ENCODE peak calls at places on chromosome 19, in four cellular contexts. One of them, this sample, is unnamed.
A peak's percentile ranks its signal among the peaks of the same experiment; 100 is the strongest.

GRCh38 chr19:32498641-32499200 is 82.3 kb upstream of the PDCD5 start:
- DNase-seq in endodermal cell: no peak
- DNase-seq in LoVo: no peak
- DNase-seq in stimulated activated CD4-positive, alpha-beta T cell treated with anti-CD3 and anti-CD28 coated beads, TNF-alpha, amount 100 ng/mL, for 24 hours: no peak
- DNase-seq in this sample: no peak

GRCh38 chr19:40519352-40520322 is 52.8 kb downstream of the SPTBN4 start:
- DNase-seq in endodermal cell: peak; percentile 81
- DNase-seq in LoVo: no peak
- DNase-seq in stimulated activated CD4-positive, alpha-beta T cell treated with anti-CD3 and anti-CD28 coated beads, TNF-alpha, amount 100 ng/mL, for 24 hours: no peak
- DNase-seq in this sample: no peak

GRCh38 chr19:17841810-17842662 is 5.7 kb downstream of the JAK3 start:
- DNase-seq in endodermal cell: peak; percentile 100
- DNase-seq in LoVo: peak; percentile 91
- DNase-seq in stimulated activated CD4-positive, alpha-beta T cell treated with anti-CD3 and anti-CD28 coated beads, TNF-alpha, amount 100 ng/mL, for 24 hours: peak; percentile 56
- DNase-seq in this sample: no peak

GRCh38 chr19:11064831-11065303 is 24.4 kb upstream of the LDLR start:
- DNase-seq in endodermal cell: no peak
- DNase-seq in LoVo: no peak
- DNase-seq in stimulated activated CD4-positive, alpha-beta T cell treated with anti-CD3 and anti-CD28 coated beads, TNF-alpha, amount 100 ng/mL, for 24 hours: no peak
- DNase-seq in this sample: no peak

GRCh38 chr19:38683393-38684077 is 36.1 kb downstream of the ACTN4 start:
- DNase-seq in endodermal cell: peak; percentile 99
- DNase-seq in LoVo: peak; percentile 97
- DNase-seq in stimulated activated CD4-positive, alpha-beta T cell treated with anti-CD3 and anti-CD28 coated beads, TNF-alpha, amount 100 ng/mL, for 24 hours: no peak
- DNase-seq in this sample: peak; percentile 71

GRCh38 chr19:45173816-45174215 is 4.2 kb downstream of the TRAPPC6A start:
- DNase-seq in endodermal cell: no peak
- DNase-seq in LoVo: no peak
- DNase-seq in stimulated activated CD4-positive, alpha-beta T cell treated with anti-CD3 and anti-CD28 coated beads, TNF-alpha, amount 100 ng/mL, for 24 hours: no peak
- DNase-seq in this sample: no peak

GRCh38 chr19:50050406-50051223 is 24.8 kb downstream of the ZNF473 start:
- DNase-seq in endodermal cell: no peak
- DNase-seq in LoVo: peak; percentile 69
- DNase-seq in stimulated activated CD4-positive, alpha-beta T cell treated with anti-CD3 and anti-CD28 coated beads, TNF-alpha, amount 100 ng/mL, for 24 hours: peak; percentile 59
- DNase-seq in this sample: peak; percentile 25

GRCh38 chr19:46601318-46602224 is at the start of gene CALM3:
- DNase-seq in endodermal cell: peak; percentile 66
- DNase-seq in LoVo: no peak
- DNase-seq in stimulated activated CD4-positive, alpha-beta T cell treated with anti-CD3 and anti-CD28 coated beads, TNF-alpha, amount 100 ng/mL, for 24 hours: no peak
- DNase-seq in this sample: no peak

GRCh38 chr19:29760752-29761502 is 45.9 kb upstream of the C19orf12 start:
- DNase-seq in endodermal cell: no peak
- DNase-seq in LoVo: no peak
- DNase-seq in stimulated activated CD4-positive, alpha-beta T cell treated with anti-CD3 and anti-CD28 coated beads, TNF-alpha, amount 100 ng/mL, for 24 hours: no peak
- DNase-seq in this sample: no peak

GRCh38 chr19:38071647-38072046 is 152.4 kb downstream of the DPF1 start:
- DNase-seq in endodermal cell: no peak
- DNase-seq in LoVo: no peak
- DNase-seq in stimulated activated CD4-positive, alpha-beta T cell treated with anti-CD3 and anti-CD28 coated beads, TNF-alpha, amount 100 ng/mL, for 24 hours: no peak
- DNase-seq in this sample: no peak

GRCh38 chr19:1770866-1771576 is 17.7 kb downstream of the ONECUT3 start:
- DNase-seq in endodermal cell: no peak
- DNase-seq in LoVo: no peak
- DNase-seq in stimulated activated CD4-positive, alpha-beta T cell treated with anti-CD3 and anti-CD28 coated beads, TNF-alpha, amount 100 ng/mL, for 24 hours: no peak
- DNase-seq in this sample: no peak

GRCh38 chr19:29400917-29401711 is 124.7 kb upstream of the VSTM2B start:
- DNase-seq in endodermal cell: no peak
- DNase-seq in LoVo: no peak
- DNase-seq in stimulated activated CD4-positive, alpha-beta T cell treated with anti-CD3 and anti-CD28 coated beads, TNF-alpha, amount 100 ng/mL, for 24 hours: no peak
- DNase-seq in this sample: no peak

GRCh38 chr19:29170554-29170953 is 42.4 kb downstream of the UQCRFS1 start:
- DNase-seq in endodermal cell: no peak
- DNase-seq in LoVo: no peak
- DNase-seq in stimulated activated CD4-positive, alpha-beta T cell treated with anti-CD3 and anti-CD28 coated beads, TNF-alpha, amount 100 ng/mL, for 24 hours: no peak
- DNase-seq in this sample: no peak

GRCh38 chr19:49430678-49431329 is 5.6 kb downstream of the GFY start:
- DNase-seq in endodermal cell: no peak
- DNase-seq in LoVo: no peak
- DNase-seq in stimulated activated CD4-positive, alpha-beta T cell treated with anti-CD3 and anti-CD28 coated beads, TNF-alpha, amount 100 ng/mL, for 24 hours: no peak
- DNase-seq in this sample: no peak

GRCh38 chr19:58056261-58056660 is 2.8 kb upstream of the ZNF135 start:
- DNase-seq in endodermal cell: no peak
- DNase-seq in LoVo: no peak
- DNase-seq in stimulated activated CD4-positive, alpha-beta T cell treated with anti-CD3 and anti-CD28 coated beads, TNF-alpha, amount 100 ng/mL, for 24 hours: no peak
- DNase-seq in this sample: no peak